ENCODE peak calls at places on chromosomes 16 and 17, in nine cellular contexts. C is dermis blood vessel endothelial cell; H is cardiac muscle cell; B is amniotic stem cell; G is NCI-H1436; D is Caco-2; P is stimulated activated CD8-positive, alpha-beta memory T cell treated with anti-CD3 and anti-CD28 coated beads, Interleukin-7, amount 100 ng/mL, for 1 hour; Q is AG20443; Z is dermis microvascular lymphatic vessel endothelial cell. I is an unnamed sample.

GRCh38 chr16:17384473-17384872 is 86.3 kb downstream of the XYLT1 start:
- DNase-seq in C (no peak), H (no peak), B (no peak), G (no peak), D (no peak), P (no peak), Q (no peak), Z (no peak), I (no peak)

GRCh38 chr17:40884708-40885512 is at the start of gene KRT20:
- DNase-seq in C (no peak), H (no peak), B (no peak), G (no peak), D (no peak), P (no peak), Q (no peak), Z (no peak), I (no peak)

GRCh38 chr16:68313116-68313515 is 2.3 kb downstream of the PRMT7 start:
- DNase-seq in C (no peak), H (no peak), B (no peak), G (no peak), D (no peak), P (no peak), Q (no peak), Z (no peak), I (no peak)

GRCh38 chr17:57143341-57143740 is 58.3 kb downstream of the AKAP1 start:
- DNase-seq in C (no peak), H (no peak), B (no peak), G (no peak), D (no peak), P (no peak), Q (no peak), Z (no peak), I (no peak)

GRCh38 chr16:28491080-28491969 is 549 bp downstream of the CLN3 start:
- DNase-seq in C (peak; percentile 35), H (peak; percentile 52), B (peak; percentile 2), G (no peak), D (peak; percentile 74), P (no peak), Q (peak; percentile 37), Z (no peak), I (peak; percentile 60)

GRCh38 chr16:26987631-26988030 is 79.1 kb upstream of the C16orf82 start:
- DNase-seq in C (no peak), H (no peak), B (no peak), G (no peak), D (no peak), P (no peak), Q (peak; percentile 84), Z (no peak), I (no peak)

GRCh38 chr16:63617047-63617989 is 1504.5 kb downstream of the CDH11 start:
- DNase-seq in C (no peak), H (peak; percentile 69), B (no peak), G (no peak), D (no peak), P (no peak), Q (no peak), Z (no peak), I (no peak)

GRCh38 chr17:8163978-8164814 is 1.4 kb upstream of the VAMP2 start:
- DNase-seq in C (no peak), H (peak; percentile 34), B (no peak), G (peak; percentile 28), D (no peak), P (no peak), Q (peak; percentile 58), Z (no peak), I (peak; percentile 84)

GRCh38 chr16:56817938-56818337 is 47.1 kb upstream of the SLC12A3 start:
- DNase-seq in C (no peak), H (no peak), B (no peak), G (no peak), D (no peak), P (no peak), Q (no peak), Z (no peak), I (no peak)

GRCh38 chr17:1898332-1898731 is 68.5 kb downstream of the RPA1 start:
- DNase-seq in C (no peak), H (no peak), B (no peak), G (no peak), D (no peak), P (no peak), Q (no peak), Z (no peak), I (peak; percentile 12)

GRCh38 chr16:54242199-54242598 is 44.4 kb downstream of the IRX3 start:
- DNase-seq in C (peak; percentile 6), H (peak; percentile 29), B (no peak), G (peak; percentile 34), D (peak; percentile 76), P (no peak), Q (no peak), Z (no peak), I (no peak)

GRCh38 chr17:43745541-43745940 is 13.1 kb downstream of the SOST start:
- DNase-seq in C (no peak), H (no peak), B (no peak), G (no peak), D (no peak), P (no peak), Q (peak; percentile 25), Z (no peak), I (no peak)

GRCh38 chr17:6690641-6691040 is 22.5 kb downstream of the SLC13A5 start:
- DNase-seq in C (no peak), H (no peak), B (no peak), G (no peak), D (no peak), P (no peak), Q (no peak), Z (no peak), I (no peak)

GRCh38 chr16:66846266-66846665 is 2.1 kb downstream of the CA7 start:
- DNase-seq in C (no peak), H (no peak), B (no peak), G (no peak), D (no peak), P (no peak), Q (no peak), Z (no peak), I (no peak)

GRCh38 chr17:51997723-51998122 is 160.8 kb downstream of the CA10 start:
- DNase-seq in C (no peak), H (no peak), B (no peak), G (no peak), D (no peak), P (no peak), Q (no peak), Z (no peak), I (no peak)

GRCh38 chr17:18031955-18032354 is 7.0 kb downstream of the ATPAF2 start:
- DNase-seq in C (peak; percentile 87), H (no peak), B (no peak), G (no peak), D (no peak), P (no peak), Q (no peak), Z (peak; percentile 80), I (no peak)

GRCh38 chr16:17578921-17579876 is 108.4 kb upstream of the XYLT1 start:
- DNase-seq in C (peak; percentile 60), H (peak; percentile 84), B (peak; percentile 42), G (peak; percentile 5), D (peak; percentile 83), P (peak; percentile 23), Q (peak; percentile 88), Z (peak; percentile 34), I (no peak)

GRCh38 chr16:80652441-80652840 is 111.6 kb downstream of the DYNLRB2 start:
- DNase-seq in C (no peak), H (no peak), B (no peak), G (no peak), D (no peak), P (no peak), Q (no peak), Z (no peak), I (no peak)

GRCh38 chr17:39822051-39822450 is 42.1 kb downstream of the IKZF3 start:
- DNase-seq in C (no peak), H (no peak), B (no peak), G (no peak), D (no peak), P (no peak), Q (no peak), Z (no peak), I (no peak)

GRCh38 chr16:86980644-86981043 is 336.5 kb downstream of the C16orf95 start:
- DNase-seq in C (no peak), H (no peak), B (no peak), G (no peak), D (no peak), P (no peak), Q (no peak), Z (no peak), I (peak; percentile 58)

GRCh38 chr16:11107781-11108465 is 148.1 kb downstream of the SOCS1 start:
- DNase-seq in C (no peak), H (no peak), B (no peak), G (no peak), D (no peak), P (no peak), Q (peak; percentile 51), Z (no peak), I (peak; percentile 67)

GRCh38 chr16:57479422-57480126 is 6.7 kb downstream of the DOK4 start:
- DNase-seq in C (peak; percentile 26), H (peak; percentile 69), B (no peak), G (peak; percentile 11), D (peak; percentile 89), P (no peak), Q (peak; percentile 80), Z (no peak), I (peak; percentile 81)

GRCh38 chr17:36608794-36609497 is 7.6 kb downstream of the MRM1 start:
- DNase-seq in C (peak; percentile 68), H (peak; percentile 63), B (no peak), G (peak; percentile 83), D (no peak), P (no peak), Q (peak; percentile 70), Z (no peak), I (peak; percentile 63)

GRCh38 chr17:57707892-57708291 is 37.2 kb downstream of the CCDC182 start:
- DNase-seq in C (peak; percentile 5), H (peak; percentile 53), B (no peak), G (peak; percentile 35), D (no peak), P (no peak), Q (no peak), Z (no peak), I (no peak)

GRCh38 chr17:2062571-2063183 is 7.8 kb downstream of the HIC1 start:
- DNase-seq in C (peak; percentile 57), H (peak; percentile 35), B (no peak), G (no peak), D (no peak), P (no peak), Q (no peak), Z (no peak), I (no peak)

GRCh38 chr17:49690256-49690655 is 12.4 kb upstream of the SPOP start:
- DNase-seq in C (no peak), H (no peak), B (no peak), G (no peak), D (peak; percentile 27), P (no peak), Q (no peak), Z (no peak), I (no peak)

GRCh38 chr17:35372846-35373531 is 432 bp downstream of the SLFN11 start:
- DNase-seq in C (peak; percentile 24), H (no peak), B (no peak), G (no peak), D (no peak), P (no peak), Q (peak; percentile 35), Z (no peak), I (peak; percentile 76)